ENCODE peak calls at places on chromosomes 11 and 22, in seven cellular contexts. C is HL-60; D is endothelial cell of umbilical vein; S is stimulated activated CD8-positive, alpha-beta memory T cell treated with anti-CD3 and anti-CD28 coated beads, Interleukin-15, amount 100 ng/mL, for 48 hours; O is NCI-H1436; A is HEK293T; X is activated CD4-positive, alpha-beta T cell treated with anti-CD3 and anti-CD28 coated beads, Interleukin-2, amount 50 U/mL, for 24 hours. K is an unnamed sample.

GRCh38 chr11:68128682-68129327 is 7.6 kb upstream of the CHKA start:
- DNase-seq in C (no peak), D (peak; percentile 74), S (no peak), O (no peak), A (no peak), X (no peak), K (peak; percentile 71)

GRCh38 chr11:22730319-22730718 is 63.9 kb downstream of the GAS2 start:
- DNase-seq in C (no peak), D (peak; percentile 39), S (no peak), O (no peak), A (no peak), X (no peak), K (no peak)

GRCh38 chr22:41092023-41092817 is at the start of gene EP300:
- DNase-seq in C (peak; percentile 89), D (peak; percentile 70), S (peak; percentile 70), O (peak; percentile 56), A (peak; percentile 54), X (peak; percentile 75), K (peak; percentile 89)

GRCh38 chr22:19430890-19431541 is 517 bp downstream of the HIRA start:
- DNase-seq in C (peak; percentile 14), D (peak; percentile 29), S (no peak), O (no peak), A (peak; percentile 45), X (no peak), K (peak; percentile 54)

GRCh38 chr11:1881442-1882264 is 10.0 kb downstream of the PRR33 start:
- DNase-seq in C (no peak), D (no peak), S (no peak), O (no peak), A (no peak), X (no peak), K (peak; percentile 86)

GRCh38 chr22:35728639-35729308 is 11.1 kb downstream of the APOL5 start:
- DNase-seq in C (no peak), D (no peak), S (no peak), O (peak; percentile 44), A (no peak), X (no peak), K (no peak)

GRCh38 chr11:9838961-9839360 is 175.1 kb downstream of the SWAP70 start:
- DNase-seq in C (no peak), D (no peak), S (no peak), O (no peak), A (no peak), X (no peak), K (no peak)

GRCh38 chr22:24440270-24440717 is 12.9 kb downstream of the ADORA2A start:
- DNase-seq in C (peak; percentile 71), D (no peak), S (no peak), O (no peak), A (no peak), X (no peak), K (no peak)

GRCh38 chr22:27476729-27477128 is 324.8 kb downstream of the MN1 start:
- DNase-seq in C (no peak), D (no peak), S (no peak), O (no peak), A (no peak), X (no peak), K (no peak)

GRCh38 chr11:7655253-7656217 is 17.8 kb downstream of the CYB5R2 start:
- DNase-seq in C (no peak), D (no peak), S (no peak), O (no peak), A (no peak), X (no peak), K (peak; percentile 51)

GRCh38 chr22:22348127-22348814 is 103.7 kb downstream of the VPREB1 start:
- DNase-seq in C (no peak), D (no peak), S (no peak), O (peak; percentile 3), A (no peak), X (no peak), K (no peak)

GRCh38 chr11:12448131-12448939 is 71.0 kb downstream of the PARVA start:
- DNase-seq in C (no peak), D (no peak), S (no peak), O (no peak), A (no peak), X (no peak), K (no peak)

GRCh38 chr11:134386945-134387344 is 25.1 kb downstream of the B3GAT1 start:
- DNase-seq in C (no peak), D (no peak), S (no peak), O (no peak), A (no peak), X (no peak), K (no peak)

GRCh38 chr11:1834791-1835670 is at the start of gene SYT8:
- DNase-seq in C (no peak), D (no peak), S (no peak), O (no peak), A (no peak), X (no peak), K (peak; percentile 26)

GRCh38 chr11:74367881-74368280 is 30.4 kb downstream of the PGM2L1 start:
- DNase-seq in C (no peak), D (no peak), S (no peak), O (no peak), A (no peak), X (no peak), K (no peak)

GRCh38 chr22:21568207-21569075 is 927 bp downstream of the UBE2L3 start:
- DNase-seq in C (peak; percentile 29), D (peak; percentile 57), S (no peak), O (no peak), A (no peak), X (no peak), K (peak; percentile 35)

GRCh38 chr11:128195057-128195751 is 392.2 kb downstream of the ETS1 start:
- DNase-seq in C (peak; percentile 80), D (peak; percentile 98), S (no peak), O (no peak), A (no peak), X (peak; percentile 22), K (no peak)

GRCh38 chr11:76315182-76315853 is 65.6 kb downstream of the THAP12 start:
- DNase-seq in C (no peak), D (no peak), S (no peak), O (no peak), A (no peak), X (no peak), K (no peak)

GRCh38 chr11:130817608-130817944 is 98.7 kb downstream of the SNX19 start:
- DNase-seq in C (peak; percentile 12), D (no peak), S (no peak), O (no peak), A (no peak), X (no peak), K (no peak)

GRCh38 chr11:134004406-134005197 is 47.8 kb upstream of the IGSF9B start:
- DNase-seq in C (no peak), D (no peak), S (no peak), O (no peak), A (no peak), X (no peak), K (peak; percentile 49)

GRCh38 chr11:5808500-5809121 is at the start of gene OR52N2:
- DNase-seq in C (peak; percentile 68), D (peak; percentile 72), S (peak; percentile 36), O (peak; percentile 33), A (peak; percentile 55), X (peak; percentile 54), K (peak; percentile 52)

GRCh38 chr11:69572233-69572860 is 68.6 kb upstream of the CCND1 start:
- DNase-seq in C (no peak), D (no peak), S (no peak), O (no peak), A (no peak), X (no peak), K (no peak)

GRCh38 chr22:38016182-38017078 is 32.1 kb upstream of the SOX10 start:
- DNase-seq in C (no peak), D (peak; percentile 74), S (no peak), O (no peak), A (no peak), X (no peak), K (peak; percentile 67)

GRCh38 chr11:86279713-86280112 is 22.3 kb upstream of the HIKESHI start:
- DNase-seq in C (peak; percentile 7), D (no peak), S (no peak), O (no peak), A (no peak), X (no peak), K (no peak)

GRCh38 chr22:35205956-35206355 is 51.3 kb upstream of the HMGXB4 start:
- DNase-seq in C (no peak), D (no peak), S (no peak), O (no peak), A (no peak), X (no peak), K (no peak)

GRCh38 chr11:20156876-20157613 is 3.2 kb downstream of the DBX1 start:
- DNase-seq in C (peak; percentile 32), D (no peak), S (no peak), O (no peak), A (no peak), X (no peak), K (no peak)

GRCh38 chr11:79045018-79045787 is 395.6 kb downstream of the TENM4 start:
- DNase-seq in C (no peak), D (no peak), S (no peak), O (no peak), A (no peak), X (no peak), K (no peak)

GRCh38 chr22:43136255-43136654 is 6.9 kb downstream of the MCAT start:
- DNase-seq in C (no peak), D (peak; percentile 56), S (no peak), O (no peak), A (peak; percentile 65), X (no peak), K (peak; percentile 68)

GRCh38 chr11:55658031-55658573 is 3.9 kb upstream of the OR4C6 start:
- DNase-seq in C (no peak), D (no peak), S (no peak), O (no peak), A (no peak), X (no peak), K (no peak)

GRCh38 chr11:62132188-62132587 is 8.4 kb downstream of the INCENP start:
- DNase-seq in C (no peak), D (no peak), S (no peak), O (no peak), A (no peak), X (no peak), K (no peak)

GRCh38 chr22:36386351-36386899 is 1.3 kb downstream of the MYH9 start:
- DNase-seq in C (peak; percentile 71), D (peak; percentile 32), S (no peak), O (no peak), A (no peak), X (no peak), K (peak; percentile 55)

GRCh38 chr11:93485983-93486382 is 57.2 kb downstream of the SMCO4 start:
- DNase-seq in C (no peak), D (no peak), S (no peak), O (no peak), A (no peak), X (no peak), K (no peak)

GRCh38 chr11:83922318-83922717 is 636.2 kb upstream of the CCDC90B start:
- DNase-seq in C (no peak), D (no peak), S (no peak), O (no peak), A (no peak), X (no peak), K (no peak)

GRCh38 chr11:89176938-89177337 is 737 bp upstream of the TYR start:
- DNase-seq in C (no peak), D (no peak), S (no peak), O (no peak), A (no peak), X (no peak), K (no peak)